ENCODE peak calls at places on chromosomes 12 and 14, in seven cellular contexts. Y is CD4-positive, alpha-beta T cell; S is H9; R is endothelial cell of umbilical vein; F is cardiac fibroblast; M is right lobe of liver; A is BJ. K is an unnamed sample.

GRCh38 chr12:122174155-122174845 is at the start of gene IL31:
- DNase-seq in Y (no peak), S (no peak), R (no peak), F (no peak), M (no peak), A (no peak), K (no peak)

GRCh38 chr14:21557084-21557901 is 22.6 kb downstream of the OR10G3 start:
- DNase-seq in Y (peak; percentile 53), S (peak; percentile 94), R (peak; percentile 88), F (peak; percentile 93), M (peak; percentile 68), A (peak; percentile 91), K (no peak)

GRCh38 chr12:82121545-82121944 is 236.6 kb downstream of the CCDC59 start:
- DNase-seq in Y (no peak), S (no peak), R (no peak), F (no peak), M (no peak), A (no peak), K (no peak)

GRCh38 chr12:75660805-75661404 is 149.5 kb upstream of the KRR1 start:
- DNase-seq in Y (no peak), S (no peak), R (peak; percentile 50), F (peak; percentile 74), M (no peak), A (no peak), K (no peak)

GRCh38 chr14:45247427-45247826 is 5.6 kb downstream of the MIS18BP1 start:
- DNase-seq in Y (no peak), S (no peak), R (no peak), F (no peak), M (no peak), A (no peak), K (no peak)

GRCh38 chr12:65122661-65123060 is 1.6 kb upstream of the WIF1 start:
- DNase-seq in Y (no peak), S (no peak), R (no peak), F (no peak), M (no peak), A (no peak), K (no peak)

GRCh38 chr14:97281741-97282140 is 484.6 kb downstream of the VRK1 start:
- DNase-seq in Y (no peak), S (no peak), R (no peak), F (no peak), M (no peak), A (no peak), K (no peak)

GRCh38 chr12:55658212-55658611 is 21.5 kb downstream of the OR10P1 start:
- DNase-seq in Y (no peak), S (no peak), R (no peak), F (no peak), M (peak; percentile 23), A (no peak), K (no peak)

GRCh38 chr12:54870048-54870447 is 15.7 kb downstream of the MUCL1 start:
- DNase-seq in Y (no peak), S (no peak), R (no peak), F (no peak), M (no peak), A (no peak), K (no peak)

GRCh38 chr14:62914873-62915272 is 130.4 kb downstream of the KCNH5 start:
- DNase-seq in Y (no peak), S (no peak), R (no peak), F (no peak), M (no peak), A (no peak), K (no peak)

GRCh38 chr14:49770212-49770817 is 2.4 kb downstream of the KLHDC2 start:
- DNase-seq in Y (no peak), S (no peak), R (no peak), F (peak; percentile 41), M (peak; percentile 84), A (no peak), K (no peak)

GRCh38 chr12:120159509-120160237 is 34.8 kb downstream of the GCN1 start:
- DNase-seq in Y (no peak), S (no peak), R (no peak), F (no peak), M (no peak), A (no peak), K (no peak)

GRCh38 chr12:47989666-47990065 is 14.6 kb downstream of the COL2A1 start:
- DNase-seq in Y (no peak), S (no peak), R (no peak), F (no peak), M (no peak), A (no peak), K (peak; percentile 12)

GRCh38 chr14:29242755-29243340 is 476.3 kb downstream of the FOXG1 start:
- DNase-seq in Y (no peak), S (no peak), R (peak; percentile 47), F (peak; percentile 69), M (no peak), A (no peak), K (no peak)

GRCh38 chr12:26126340-26127284 is 1.8 kb upstream of the BHLHE41 start:
- DNase-seq in Y (no peak), S (peak; percentile 91), R (peak; percentile 64), F (peak; percentile 84), M (peak; percentile 75), A (no peak), K (peak; percentile 71)

GRCh38 chr12:74620932-74621331 is 83.3 kb downstream of the ATXN7L3B start:
- DNase-seq in Y (no peak), S (no peak), R (no peak), F (no peak), M (no peak), A (no peak), K (no peak)

GRCh38 chr14:30753452-30753851 is 120.9 kb upstream of the COCH start:
- DNase-seq in Y (no peak), S (no peak), R (no peak), F (no peak), M (no peak), A (no peak), K (no peak)

GRCh38 chr14:30748343-30748742 is 126.0 kb upstream of the COCH start:
- DNase-seq in Y (no peak), S (no peak), R (no peak), F (no peak), M (no peak), A (no peak), K (no peak)

GRCh38 chr14:30754778-30755177 is 119.6 kb upstream of the COCH start:
- DNase-seq in Y (no peak), S (no peak), R (no peak), F (no peak), M (no peak), A (no peak), K (no peak)

GRCh38 chr14:30756594-30756993 is 117.8 kb upstream of the COCH start:
- DNase-seq in Y (no peak), S (no peak), R (no peak), F (no peak), M (no peak), A (no peak), K (no peak)

GRCh38 chr14:30751646-30752416 is 122.5 kb upstream of the COCH start:
- DNase-seq in Y (no peak), S (no peak), R (no peak), F (no peak), M (no peak), A (no peak), K (no peak)
- TF ChIP-seq CTCF in Y (no peak), S (peak; percentile 39), R (no peak), F (no peak), M (no peak), A (no peak), K (no peak)

GRCh38 chr12:6556857-6557256 is 1.0 kb upstream of the IFFO1 start:
- DNase-seq in Y (no peak), S (no peak), R (no peak), F (no peak), M (no peak), A (no peak), K (no peak)
- TF ChIP-seq CTCF in Y (no peak), S (no peak), R (no peak), F (no peak), M (no peak), A (no peak), K (no peak)

GRCh38 chr12:3120701-3121100 is 43.5 kb downstream of the TSPAN9 start:
- DNase-seq in Y (no peak), S (no peak), R (no peak), F (no peak), M (no peak), A (no peak), K (no peak)

GRCh38 chr12:3124917-3125316 is 47.7 kb downstream of the TSPAN9 start:
- DNase-seq in Y (no peak), S (no peak), R (no peak), F (no peak), M (no peak), A (no peak), K (no peak)

GRCh38 chr12:3123729-3124128 is 46.5 kb downstream of the TSPAN9 start:
- DNase-seq in Y (no peak), S (no peak), R (peak; percentile 28), F (peak; percentile 66), M (no peak), A (no peak), K (no peak)

GRCh38 chr12:3125674-3126073 is 48.5 kb downstream of the TSPAN9 start:
- DNase-seq in Y (no peak), S (no peak), R (no peak), F (no peak), M (no peak), A (no peak), K (no peak)

DNA sequence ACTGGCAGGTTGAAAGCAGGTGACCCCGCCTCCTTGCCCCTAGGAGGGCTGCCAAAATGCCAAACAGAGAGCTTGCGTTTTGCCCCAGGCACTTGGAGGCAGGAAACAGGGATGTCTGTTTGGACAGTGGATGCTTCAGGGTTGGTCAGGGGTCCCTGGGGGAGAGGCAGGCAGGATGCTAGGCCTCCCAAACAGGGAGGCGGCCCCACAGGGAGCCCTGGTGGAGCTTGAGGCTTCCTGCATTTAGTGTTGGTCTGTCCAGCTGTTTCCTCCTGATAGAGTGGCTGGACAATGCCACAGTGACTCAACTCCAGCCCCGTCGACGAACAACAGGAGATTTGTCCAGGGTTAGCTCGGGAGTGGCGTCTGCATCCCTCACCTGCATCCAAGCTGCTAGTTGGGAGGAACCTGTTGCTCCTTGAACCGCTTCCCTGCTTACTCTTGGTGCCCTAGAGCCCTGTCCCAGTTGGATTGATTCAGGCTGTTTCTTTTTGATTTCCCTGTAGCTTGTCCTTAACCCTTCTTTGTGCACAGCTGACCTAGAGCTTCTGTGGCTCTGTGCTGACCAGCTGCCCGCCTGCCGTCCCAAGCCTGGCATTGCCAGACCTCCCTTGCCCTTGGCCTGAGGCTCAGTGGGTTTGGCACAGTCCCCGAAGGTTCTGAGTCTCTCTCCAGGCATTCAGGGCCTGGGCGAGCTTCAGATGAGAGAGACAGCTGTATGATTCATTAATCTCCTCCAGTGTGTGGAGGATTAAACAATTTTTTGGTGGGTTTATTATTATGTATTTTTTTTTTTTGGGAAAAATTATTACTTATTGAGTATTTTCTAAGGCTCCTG is 45.9 kb downstream of the TSPAN9 start:
- DNase-seq in Y (no peak), S (peak; percentile 54), R (peak; percentile 98), F (peak; percentile 91), M (peak; percentile 65), A (no peak), K (no peak)
- TF ChIP-seq CTCF in Y (no peak), S (peak; percentile 17), R (peak; percentile 15), F (peak; percentile 62), M (peak; percentile 11), A (peak; percentile 37), K (no peak)

DNA sequence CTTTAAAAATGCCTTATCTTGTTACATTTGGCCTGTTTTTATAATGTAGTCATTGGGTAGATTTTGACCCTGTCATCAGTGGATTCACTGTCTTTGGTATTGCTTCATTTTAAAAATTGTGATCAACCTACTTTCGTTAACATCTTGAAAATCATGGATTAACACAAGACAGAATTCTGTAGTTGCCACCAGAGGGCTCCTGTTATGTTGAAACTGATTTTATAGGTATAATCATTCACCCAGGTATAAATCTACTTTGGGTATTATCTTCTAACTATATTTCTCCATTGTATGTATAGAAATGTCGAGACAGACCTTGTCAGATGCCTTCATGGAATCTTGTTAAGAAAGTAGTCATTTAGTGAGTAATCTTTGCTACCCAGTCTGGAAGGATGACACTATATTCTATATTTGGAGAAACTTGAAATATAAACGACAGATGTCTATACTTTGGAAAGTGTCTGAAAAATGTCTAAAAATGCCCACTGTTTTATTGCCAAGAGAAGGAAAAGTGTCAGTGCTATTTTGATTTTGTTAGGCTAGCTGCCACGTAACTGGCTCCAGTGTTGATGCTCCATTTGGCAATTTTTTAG is 129.4 kb downstream of the PELI2 start:
- DNase-seq in Y (no peak), S (no peak), R (peak; percentile 48), F (peak; percentile 58), M (no peak), A (no peak), K (no peak)
- TF ChIP-seq CTCF in Y (no peak), S (peak; percentile 60), R (peak; percentile 7), F (peak; percentile 40), M (no peak), A (peak; percentile 39), K (no peak)